ENCODE peak calls at places on chromosomes 1 and 21, in nine cellular contexts. U, Y, W, H, T, D, O, X and Z are unnamed samples.

GRCh38 chr1:109240158-109241152 is 8.9 kb upstream of the CELSR2 start:
- DNase-seq in H (no peak), W (no peak), X (peak; percentile 14), D (no peak), O (no peak), Y (no peak), T (peak; percentile 56), U (no peak), Z (no peak)

GRCh38 chr1:8423134-8423701 is 105.3 kb downstream of the SLC45A1 start:
- DNase-seq in H (peak; percentile 30), T (no peak), Y (no peak), X (peak; percentile 49), O (peak; percentile 18), D (no peak), W (peak; percentile 28), U (no peak), Z (no peak)

GRCh38 chr21:41614456-41615010 is 106.6 kb upstream of the TMPRSS2 start:
- DNase-seq in U (no peak), Y (no peak), W (no peak), X (no peak), T (no peak), H (no peak), D (no peak), O (no peak), Z (no peak)

GRCh38 chr1:208748766-208749165 is 504.6 kb upstream of the PLXNA2 start:
- DNase-seq in X (no peak), U (no peak), D (no peak), H (no peak), O (no peak), Y (no peak), T (no peak), W (no peak), Z (no peak)

GRCh38 chr1:151693057-151693651 is 23.4 kb downstream of the CELF3 start:
- DNase-seq in Y (peak; percentile 36), O (peak; percentile 27), U (no peak), H (no peak), X (peak; percentile 51), T (no peak), D (peak; percentile 16), W (no peak), Z (no peak)

GRCh38 chr1:235834620-235835019 is 32.1 kb downstream of the LYST start:
- DNase-seq in U (no peak), H (no peak), X (no peak), O (no peak), D (no peak), T (no peak), W (no peak), Y (no peak), Z (no peak)

GRCh38 chr1:37449936-37450335 is 24.4 kb upstream of the ZC3H12A start:
- DNase-seq in U (no peak), T (no peak), Y (no peak), H (no peak), O (no peak), W (no peak), X (no peak), D (no peak), Z (no peak)

GRCh38 chr1:203038891-203039608 is 12.8 kb downstream of the PPFIA4 start:
- DNase-seq in X (peak; percentile 74), H (peak; percentile 78), W (peak; percentile 48), U (peak; percentile 42), T (peak; percentile 43), Y (peak; percentile 60), D (peak; percentile 84), O (peak; percentile 81), Z (peak; percentile 6)

GRCh38 chr1:19616489-19616888 is 27.6 kb upstream of the NBL1 start:
- DNase-seq in X (no peak), T (no peak), U (no peak), H (no peak), W (no peak), O (no peak), Y (no peak), D (no peak), Z (no peak)

GRCh38 chr21:16046625-16047340 is 317.0 kb downstream of the USP25 start:
- DNase-seq in O (peak; percentile 14), H (no peak), W (no peak), X (no peak), Y (no peak), T (no peak), U (no peak), D (no peak), Z (no peak)